ENCODE peak calls at places on chromosomes 12 and 14, in six cellular contexts. One of them, this sample, is unnamed.
A peak's percentile ranks its signal among the peaks of the same experiment; 100 is the strongest.

GRCh38 chr12:82047480-82047879 is 288.3 kb upstream of the PPFIA2 start:
- DNase-seq in HepG2: no peak
- DNase-seq in H1: no peak
- DNase-seq in K562: no peak
- DNase-seq in SK-N-SH: no peak
- DNase-seq in GM12878: no peak
- DNase-seq in this sample: peak; percentile 31

GRCh38 chr12:111444314-111444705 is 38.6 kb downstream of the SH2B3 start:
- DNase-seq in HepG2: no peak
- DNase-seq in H1: no peak
- DNase-seq in K562: no peak
- DNase-seq in SK-N-SH: no peak
- DNase-seq in GM12878: peak; percentile 86
- DNase-seq in this sample: no peak

GRCh38 chr12:65902504-65902903 is 78.2 kb downstream of the HMGA2 start:
- DNase-seq in HepG2: no peak
- DNase-seq in H1: no peak
- DNase-seq in K562: no peak
- DNase-seq in SK-N-SH: no peak
- DNase-seq in GM12878: no peak
- DNase-seq in this sample: no peak

GRCh38 chr14:99237288-99237687 is 34.7 kb downstream of the BCL11B start:
- DNase-seq in HepG2: no peak
- DNase-seq in H1: no peak
- DNase-seq in K562: no peak
- DNase-seq in SK-N-SH: no peak
- DNase-seq in GM12878: no peak
- DNase-seq in this sample: no peak

GRCh38 chr12:57342207-57342691 is 88.6 kb downstream of the R3HDM2 start:
- DNase-seq in HepG2: no peak
- DNase-seq in H1: peak; percentile 59
- DNase-seq in K562: no peak
- DNase-seq in SK-N-SH: peak; percentile 48
- DNase-seq in GM12878: no peak
- DNase-seq in this sample: no peak

GRCh38 chr12:107014050-107014449 is 27.1 kb upstream of the MTERF2 start:
- DNase-seq in HepG2: peak; percentile 40
- DNase-seq in H1: no peak
- DNase-seq in K562: peak; percentile 6
- DNase-seq in SK-N-SH: no peak
- DNase-seq in GM12878: no peak
- DNase-seq in this sample: no peak

GRCh38 chr12:84642201-84642600 is 270.4 kb downstream of the SLC6A15 start:
- DNase-seq in HepG2: no peak
- DNase-seq in H1: no peak
- DNase-seq in K562: no peak
- DNase-seq in SK-N-SH: no peak
- DNase-seq in GM12878: no peak
- DNase-seq in this sample: no peak

GRCh38 chr14:106129274-106129673 is 602.9 kb downstream of the TMEM121 start:
- DNase-seq in HepG2: no peak
- DNase-seq in H1: no peak
- DNase-seq in K562: no peak
- DNase-seq in SK-N-SH: no peak
- DNase-seq in GM12878: no peak
- DNase-seq in this sample: peak; percentile 14

GRCh38 chr14:98984719-98985041 is 287.3 kb downstream of the BCL11B start:
- DNase-seq in HepG2: no peak
- DNase-seq in H1: no peak
- DNase-seq in K562: peak; percentile 30
- DNase-seq in SK-N-SH: no peak
- DNase-seq in GM12878: no peak
- DNase-seq in this sample: no peak

GRCh38 chr12:30694971-30695326 is 720 bp downstream of the IPO8 start:
- DNase-seq in HepG2: peak; percentile 41
- DNase-seq in H1: peak; percentile 54
- DNase-seq in K562: peak; percentile 11
- DNase-seq in SK-N-SH: peak; percentile 60
- DNase-seq in GM12878: no peak
- DNase-seq in this sample: peak; percentile 27

GRCh38 chr12:121992059-121992879 is 29.4 kb upstream of the BCL7A start:
- DNase-seq in HepG2: peak; percentile 39
- DNase-seq in H1: no peak
- DNase-seq in K562: no peak
- DNase-seq in SK-N-SH: no peak
- DNase-seq in GM12878: peak; percentile 96
- DNase-seq in this sample: peak; percentile 7

GRCh38 chr12:30687265-30687986 is 8.2 kb downstream of the IPO8 start:
- DNase-seq in HepG2: peak; percentile 8
- DNase-seq in H1: no peak
- DNase-seq in K562: no peak
- DNase-seq in SK-N-SH: no peak
- DNase-seq in GM12878: no peak
- DNase-seq in this sample: no peak

GRCh38 chr14:63134801-63135200 is 69.4 kb upstream of the RHOJ start:
- DNase-seq in HepG2: no peak
- DNase-seq in H1: no peak
- DNase-seq in K562: peak; percentile 13
- DNase-seq in SK-N-SH: peak; percentile 30
- DNase-seq in GM12878: no peak
- DNase-seq in this sample: no peak

GRCh38 chr12:106723416-106723815 is 51.1 kb upstream of the RIC8B start:
- DNase-seq in HepG2: no peak
- DNase-seq in H1: no peak
- DNase-seq in K562: no peak
- DNase-seq in SK-N-SH: no peak
- DNase-seq in GM12878: no peak
- DNase-seq in this sample: no peak

GRCh38 chr14:32986791-32987545 is 48.3 kb downstream of the NPAS3 start:
- DNase-seq in HepG2: no peak
- DNase-seq in H1: no peak
- DNase-seq in K562: no peak
- DNase-seq in SK-N-SH: no peak
- DNase-seq in GM12878: no peak
- DNase-seq in this sample: no peak

GRCh38 chr12:87704374-87704773 is 324.8 kb downstream of the C12orf50 start:
- DNase-seq in HepG2: no peak
- DNase-seq in H1: no peak
- DNase-seq in K562: no peak
- DNase-seq in SK-N-SH: no peak
- DNase-seq in GM12878: no peak
- DNase-seq in this sample: no peak

GRCh38 chr14:64506751-64507150 is 2.2 kb downstream of the ZBTB1 start:
- DNase-seq in HepG2: no peak
- DNase-seq in H1: no peak
- DNase-seq in K562: no peak
- DNase-seq in SK-N-SH: no peak
- DNase-seq in GM12878: no peak
- DNase-seq in this sample: no peak

GRCh38 chr12:99983721-99984258 is 946 bp downstream of the ANKS1B start:
- DNase-seq in HepG2: no peak
- DNase-seq in H1: peak; percentile 59
- DNase-seq in K562: no peak
- DNase-seq in SK-N-SH: peak; percentile 52
- DNase-seq in GM12878: no peak
- DNase-seq in this sample: no peak

GRCh38 chr12:47562201-47562600 is 143.6 kb downstream of the RPAP3 start:
- DNase-seq in HepG2: no peak
- DNase-seq in H1: no peak
- DNase-seq in K562: no peak
- DNase-seq in SK-N-SH: no peak
- DNase-seq in GM12878: no peak
- DNase-seq in this sample: no peak

GRCh38 chr14:20857630-20858261 is 33.4 kb upstream of the RNASE3 start:
- DNase-seq in HepG2: peak; percentile 50
- DNase-seq in H1: peak; percentile 84
- DNase-seq in K562: peak; percentile 66
- DNase-seq in SK-N-SH: peak; percentile 52
- DNase-seq in GM12878: no peak
- DNase-seq in this sample: peak; percentile 81

GRCh38 chr14:65496178-65496993 is 83.9 kb downstream of the FUT8 start:
- DNase-seq in HepG2: no peak
- DNase-seq in H1: no peak
- DNase-seq in K562: no peak
- DNase-seq in SK-N-SH: no peak
- DNase-seq in GM12878: no peak
- DNase-seq in this sample: no peak

GRCh38 chr12:95970905-95971304 is 25.2 kb downstream of the HAL start:
- DNase-seq in HepG2: no peak
- DNase-seq in H1: no peak
- DNase-seq in K562: no peak
- DNase-seq in SK-N-SH: no peak
- DNase-seq in GM12878: no peak
- DNase-seq in this sample: no peak

GRCh38 chr14:34713681-34714319 is 593 bp downstream of the CFL2 start:
- DNase-seq in HepG2: peak; percentile 55
- DNase-seq in H1: no peak
- DNase-seq in K562: peak; percentile 7
- DNase-seq in SK-N-SH: no peak
- DNase-seq in GM12878: no peak
- DNase-seq in this sample: no peak

GRCh38 chr12:39617887-39618286 is 1.7 kb downstream of the ABCD2 start:
- DNase-seq in HepG2: no peak
- DNase-seq in H1: no peak
- DNase-seq in K562: no peak
- DNase-seq in SK-N-SH: no peak
- DNase-seq in GM12878: no peak
- DNase-seq in this sample: no peak

GRCh38 chr12:14989790-14990189 is 16.9 kb downstream of the PDE6H start:
- DNase-seq in HepG2: no peak
- DNase-seq in H1: no peak
- DNase-seq in K562: no peak
- DNase-seq in SK-N-SH: no peak
- DNase-seq in GM12878: no peak
- DNase-seq in this sample: no peak

GRCh38 chr12:4201333-4202105 is 72.0 kb upstream of the CCND2 start:
- DNase-seq in HepG2: no peak
- DNase-seq in H1: no peak
- DNase-seq in K562: no peak
- DNase-seq in SK-N-SH: no peak
- DNase-seq in GM12878: no peak
- DNase-seq in this sample: no peak

GRCh38 chr12:80019691-80020090 is 79.6 kb upstream of the OTOGL start:
- DNase-seq in HepG2: no peak
- DNase-seq in H1: no peak
- DNase-seq in K562: no peak
- DNase-seq in SK-N-SH: no peak
- DNase-seq in GM12878: no peak
- DNase-seq in this sample: no peak

GRCh38 chr12:82964446-82964845 is 277.7 kb downstream of the TMTC2 start:
- DNase-seq in HepG2: no peak
- DNase-seq in H1: no peak
- DNase-seq in K562: no peak
- DNase-seq in SK-N-SH: no peak
- DNase-seq in GM12878: no peak
- DNase-seq in this sample: no peak

GRCh38 chr12:106893451-106893850 is 62.3 kb upstream of the TMEM263 start:
- DNase-seq in HepG2: no peak
- DNase-seq in H1: no peak
- DNase-seq in K562: no peak
- DNase-seq in SK-N-SH: no peak
- DNase-seq in GM12878: no peak
- DNase-seq in this sample: no peak

GRCh38 chr14:20262642-20263128 is 23.6 kb downstream of the OR11H4 start:
- DNase-seq in HepG2: no peak
- DNase-seq in H1: no peak
- DNase-seq in K562: peak; percentile 6
- DNase-seq in SK-N-SH: no peak
- DNase-seq in GM12878: peak; percentile 43
- DNase-seq in this sample: no peak

DNA sequence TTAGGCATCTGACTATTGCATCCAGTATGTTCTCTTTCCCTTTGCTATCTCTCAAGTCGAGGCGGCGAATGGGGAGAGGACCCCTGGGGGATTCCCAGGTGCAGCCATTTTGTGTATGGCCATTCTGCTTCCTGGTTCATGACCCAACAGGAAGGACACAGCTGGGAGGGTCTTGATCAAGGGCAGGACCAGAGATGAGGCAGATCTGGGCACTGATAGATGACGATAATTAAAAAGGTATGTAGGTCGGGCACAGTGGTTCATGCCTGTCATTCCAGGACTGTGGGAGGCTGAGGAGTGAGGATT is 73.9 kb downstream of the EID3 start:
- DNase-seq in HepG2: no peak
- DNase-seq in H1: no peak
- DNase-seq in K562: no peak
- DNase-seq in SK-N-SH: no peak
- DNase-seq in GM12878: no peak
- DNase-seq in this sample: no peak
- TF ChIP-seq GABPA in HepG2: no peak
- TF ChIP-seq GABPA in H1: no peak
- TF ChIP-seq GABPA in K562: peak; percentile 34
- TF ChIP-seq GABPA in SK-N-SH: no peak
- TF ChIP-seq GABPA in GM12878: no peak
- TF ChIP-seq GABPA in this sample: no peak

DNA sequence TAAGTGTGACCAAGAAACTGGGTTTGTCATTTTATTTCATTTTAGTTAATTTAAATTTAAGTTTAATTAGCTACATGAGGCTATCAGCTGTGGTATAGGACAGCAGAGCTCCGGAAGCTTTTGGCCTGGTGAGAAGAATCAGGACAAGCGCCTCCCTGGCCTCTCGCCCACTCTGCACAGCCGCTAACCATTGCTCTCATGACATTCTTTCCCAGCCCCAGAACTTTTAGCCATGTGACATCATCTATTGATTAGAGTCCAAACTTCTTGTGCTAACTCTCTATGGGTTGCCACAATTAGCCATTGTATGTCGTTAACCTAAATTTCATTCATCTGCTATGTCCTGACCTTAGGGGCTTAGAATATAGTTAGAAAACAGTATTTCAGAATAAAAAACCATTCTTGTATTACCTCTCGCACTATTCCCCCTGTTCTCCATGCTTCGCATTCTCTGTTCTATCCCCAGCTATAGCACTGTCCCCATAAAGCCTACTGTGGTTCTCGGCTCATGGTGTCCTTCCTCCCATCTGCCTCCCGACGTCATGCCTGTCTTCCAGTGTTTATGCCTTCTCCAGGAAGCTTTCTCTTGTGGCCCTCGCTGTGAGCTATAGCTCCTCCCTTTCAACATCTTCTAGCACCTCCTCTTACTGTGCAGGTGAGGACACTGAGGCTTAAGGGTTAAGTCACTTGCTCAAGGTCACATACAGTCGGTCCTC is 23.5 kb downstream of the SSH1 start:
- DNase-seq in HepG2: no peak
- DNase-seq in H1: no peak
- DNase-seq in K562: no peak
- DNase-seq in SK-N-SH: no peak
- DNase-seq in GM12878: no peak
- DNase-seq in this sample: no peak
- H3K27ac ChIP-seq in HepG2: no peak overlapping the region
- H3K27ac ChIP-seq in H1: no peak overlapping the region
- H3K27ac ChIP-seq in K562: no peak overlapping the region
- H3K27ac ChIP-seq in SK-N-SH: peak overlapping the region; percentile 100
- H3K27ac ChIP-seq in GM12878: no peak overlapping the region
- H3K27ac ChIP-seq in this sample: no peak overlapping the region

GRCh38 chr14:90536511-90537191 is 139.8 kb downstream of the CALM1 start:
- DNase-seq in HepG2: no peak
- DNase-seq in H1: no peak
- DNase-seq in K562: no peak
- DNase-seq in SK-N-SH: no peak
- DNase-seq in GM12878: no peak
- DNase-seq in this sample: no peak
- TF ChIP-seq GABPA in HepG2: no peak
- TF ChIP-seq GABPA in H1: no peak
- TF ChIP-seq GABPA in K562: no peak
- TF ChIP-seq GABPA in SK-N-SH: no peak
- TF ChIP-seq GABPA in GM12878: no peak
- TF ChIP-seq GABPA in this sample: no peak

GRCh38 chr12:115752913-115753726 is 524.4 kb downstream of the MED13L start:
- DNase-seq in HepG2: peak; percentile 58
- DNase-seq in H1: no peak
- DNase-seq in K562: peak; percentile 26
- DNase-seq in SK-N-SH: peak; percentile 55
- DNase-seq in GM12878: peak; percentile 12
- DNase-seq in this sample: peak; percentile 7
- H3K27ac ChIP-seq in HepG2: no peak overlapping the region
- H3K27ac ChIP-seq in H1: no peak overlapping the region
- H3K27ac ChIP-seq in K562: no peak overlapping the region
- H3K27ac ChIP-seq in SK-N-SH: no peak overlapping the region
- H3K27ac ChIP-seq in GM12878: no peak overlapping the region
- H3K27ac ChIP-seq in this sample: no peak overlapping the region

This sample was measured in HL-60.